ENCODE peak calls at places on chromosomes 3 and 15, in seven cellular contexts. S, B, F, Z, V, H and J are unnamed samples.

GRCh38 chr15:84783493-84784251 is 33.5 kb upstream of the ALPK3 start:
- DNase-seq in S (no peak), B (no peak), F (peak; percentile 21), Z (no peak), V (no peak), H (no peak), J (no peak)

GRCh38 chr3:85627899-85628298 is 669.1 kb downstream of the CADM2 start:
- DNase-seq in S (no peak), B (no peak), F (no peak), Z (no peak), V (no peak), H (no peak), J (no peak)

GRCh38 chr3:41035445-41036022 is 163.8 kb upstream of the CTNNB1 start:
- DNase-seq in S (no peak), B (no peak), F (no peak), Z (no peak), V (no peak), H (no peak), J (no peak)

GRCh38 chr3:8652323-8652987 is 7.9 kb upstream of the SSUH2 start:
- DNase-seq in S (no peak), B (no peak), F (no peak), Z (no peak), V (no peak), H (no peak), J (no peak)

GRCh38 chr3:141266797-141267555 is 35.4 kb downstream of the PXYLP1 start:
- DNase-seq in S (no peak), B (no peak), F (no peak), Z (no peak), V (no peak), H (no peak), J (peak; percentile 46)

GRCh38 chr3:186502138-186502941 is 41.8 kb downstream of the CRYGS start:
- DNase-seq in S (no peak), B (no peak), F (no peak), Z (no peak), V (no peak), H (no peak), J (no peak)

GRCh38 chr15:25767356-25768151 is 95.6 kb downstream of the ATP10A start:
- DNase-seq in S (no peak), B (no peak), F (no peak), Z (no peak), V (no peak), H (no peak), J (no peak)

GRCh38 chr3:43855674-43856299 is 165.0 kb downstream of the ABHD5 start:
- DNase-seq in S (peak; percentile 11), B (peak; percentile 58), F (no peak), Z (no peak), V (peak; percentile 3), H (peak; percentile 61), J (no peak)

GRCh38 chr15:62209322-62209721 is 44.2 kb upstream of the C2CD4B start:
- DNase-seq in S (no peak), B (no peak), F (no peak), Z (no peak), V (no peak), H (no peak), J (no peak)

GRCh38 chr3:192212979-192213378 is 514.4 kb downstream of the FGF12 start:
- DNase-seq in S (no peak), B (no peak), F (no peak), Z (no peak), V (no peak), H (no peak), J (no peak)

GRCh38 chr3:71580636-71581215 is 2.8 kb downstream of the FOXP1 start:
- DNase-seq in S (no peak), B (no peak), F (no peak), Z (no peak), V (no peak), H (no peak), J (no peak)

GRCh38 chr3:71582612-71583568 is 638 bp downstream of the FOXP1 start:
- DNase-seq in S (peak; percentile 75), B (peak; percentile 75), F (no peak), Z (no peak), V (no peak), H (peak; percentile 83), J (no peak)

GRCh38 chr3:71581451-71581980 is 2.0 kb downstream of the FOXP1 start:
- DNase-seq in S (no peak), B (peak; percentile 71), F (no peak), Z (no peak), V (no peak), H (no peak), J (no peak)

GRCh38 chr3:71583569-71584215 is at the start of gene FOXP1:
- DNase-seq in S (peak; percentile 66), B (peak; percentile 79), F (no peak), Z (no peak), V (no peak), H (peak; percentile 75), J (no peak)

GRCh38 chr3:71581981-71582611 is 1.4 kb downstream of the FOXP1 start:
- DNase-seq in S (peak; percentile 58), B (peak; percentile 68), F (no peak), Z (no peak), V (no peak), H (peak; percentile 64), J (no peak)
- TF ChIP-seq TAF1 in S (peak; percentile 73), B (peak; percentile 4), F (no peak), Z (no peak), V (no peak), H (peak; percentile 37), J (no peak)

DNA sequence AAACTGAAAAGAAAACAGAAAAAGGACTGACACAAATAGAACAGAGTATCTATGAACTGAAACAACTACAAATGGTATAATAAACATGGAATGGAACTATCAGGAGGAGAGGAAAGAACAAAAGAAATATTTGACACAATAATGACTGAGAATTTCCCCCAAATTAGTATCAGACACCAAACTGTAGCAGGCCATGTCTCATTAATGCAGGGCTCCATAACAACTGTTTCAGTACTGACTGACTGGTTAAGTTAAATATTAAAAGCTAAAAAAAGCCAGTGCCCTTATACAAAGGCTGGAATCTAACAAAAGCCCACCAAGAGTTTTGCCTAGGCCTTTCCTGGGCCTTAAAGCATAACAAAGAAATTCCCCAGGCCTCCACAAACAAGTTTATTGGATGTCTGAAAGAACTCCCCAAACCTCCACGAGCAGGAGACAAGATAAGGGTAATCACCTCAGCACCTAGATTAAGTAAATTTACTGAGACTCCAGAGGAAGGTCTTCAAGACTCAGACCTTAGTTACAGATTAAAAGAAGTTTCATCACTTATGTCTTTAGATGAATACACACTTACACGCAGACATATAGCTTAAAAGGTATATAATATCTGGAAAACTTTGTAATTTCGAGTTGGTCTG is 45.7 kb downstream of the KPNA1 start:
- DNase-seq in S (no peak), B (no peak), F (peak; percentile 3), Z (no peak), V (peak; percentile 30), H (no peak), J (no peak)
- TF ChIP-seq TAF1 in S (no peak), B (no peak), F (no peak), Z (no peak), V (no peak), H (no peak), J (no peak)

GRCh38 chr15:48592929-48593328 is 52.6 kb downstream of the FBN1 start:
- DNase-seq in S (no peak), B (no peak), F (no peak), Z (no peak), V (no peak), H (no peak), J (no peak)

GRCh38 chr15:48590704-48591103 is 54.8 kb downstream of the FBN1 start:
- DNase-seq in S (no peak), B (no peak), F (no peak), Z (no peak), V (no peak), H (peak; percentile 66), J (no peak)

GRCh38 chr15:48596415-48596814 is 49.1 kb downstream of the FBN1 start:
- DNase-seq in S (no peak), B (no peak), F (no peak), Z (no peak), V (peak; percentile 36), H (no peak), J (no peak)

GRCh38 chr15:48595988-48596387 is 49.5 kb downstream of the FBN1 start:
- DNase-seq in S (no peak), B (no peak), F (no peak), Z (no peak), V (peak; percentile 45), H (no peak), J (no peak)

DNA sequence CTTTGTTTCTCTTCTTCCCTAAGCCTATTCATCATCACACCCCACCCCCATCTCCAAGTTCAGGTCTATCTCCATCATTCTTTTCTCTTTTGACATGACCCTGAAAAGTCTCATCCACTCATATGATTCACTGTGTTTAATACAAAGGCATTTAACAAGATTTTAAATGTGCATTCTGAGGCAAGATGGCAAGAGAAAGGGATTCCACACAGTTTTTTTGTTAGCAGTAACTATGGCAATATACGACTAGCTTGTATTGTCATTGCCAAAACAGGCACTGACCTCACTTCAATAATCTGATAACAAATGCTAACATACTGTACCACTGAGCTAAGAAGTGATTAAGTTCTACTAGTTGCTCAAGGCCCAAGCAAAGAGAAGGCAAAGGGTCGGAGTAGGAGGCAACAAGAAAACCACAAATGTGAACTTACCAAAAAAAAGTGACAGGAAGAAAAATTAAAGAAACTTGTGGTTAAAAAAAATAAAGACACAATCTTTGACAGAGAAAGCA is 53.2 kb downstream of the FBN1 start:
- DNase-seq in S (no peak), B (no peak), F (no peak), Z (no peak), V (no peak), H (peak; percentile 55), J (no peak)
- TF ChIP-seq TAF1 in S (no peak), B (no peak), F (no peak), Z (no peak), V (no peak), H (no peak), J (no peak)

DNA sequence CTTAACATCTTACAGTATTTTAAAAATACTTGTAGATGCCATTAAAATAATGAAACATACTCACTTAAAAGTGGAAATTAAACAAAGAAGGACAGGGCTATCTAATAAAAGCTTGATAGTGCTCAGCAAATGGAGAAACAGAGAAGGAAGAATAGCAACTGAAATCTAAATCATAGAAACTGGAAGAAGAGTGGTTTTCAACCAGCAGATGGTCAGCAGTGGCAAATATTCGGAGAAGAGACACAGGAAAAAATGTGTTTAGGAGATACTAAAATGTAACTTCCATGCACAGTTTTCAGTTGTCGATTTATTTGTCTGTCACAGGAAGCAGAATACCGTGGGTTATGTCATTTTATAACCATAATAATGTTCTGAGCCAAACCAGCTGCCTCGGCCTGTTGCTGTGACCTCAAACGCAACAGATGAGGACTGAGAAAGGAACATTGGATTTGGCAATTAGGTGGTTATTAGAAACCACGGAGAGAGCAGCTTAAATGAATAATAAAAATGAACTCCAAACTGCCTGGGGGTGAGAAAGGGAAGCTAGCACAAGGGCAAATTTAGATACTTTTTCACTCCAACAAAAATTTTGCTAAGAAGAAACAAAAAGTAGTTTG is 246.6 kb upstream of the KCNMB2 start:
- DNase-seq in S (no peak), B (no peak), F (no peak), Z (no peak), V (no peak), H (no peak), J (no peak)
- TF ChIP-seq TAF1 in S (no peak), B (no peak), F (no peak), Z (no peak), V (no peak), H (no peak), J (no peak)